ENCODE peak calls at places on chromosome 17, in five cellular contexts. One of them, this sample, is unnamed.

GRCh38 chr17:82120148-82120547 is 22.1 kb upstream of the FASN start:
- DNase-seq in HS-5: no peak
- DNase-seq in GM19239: no peak
- DNase-seq in stimulated activated CD8-positive, alpha-beta memory T cell treated with anti-CD3 and anti-CD28 coated beads, Interleukin-4, amount 100 ng/mL, for 1 hour: no peak
- DNase-seq in RCC 7860: no peak
- DNase-seq in this sample: no peak

GRCh38 chr17:80673152-80673920 is 128.7 kb downstream of the RPTOR start:
- DNase-seq in HS-5: no peak
- DNase-seq in GM19239: no peak
- DNase-seq in stimulated activated CD8-positive, alpha-beta memory T cell treated with anti-CD3 and anti-CD28 coated beads, Interleukin-4, amount 100 ng/mL, for 1 hour: no peak
- DNase-seq in RCC 7860: no peak
- DNase-seq in this sample: no peak

GRCh38 chr17:15782809-15783208 is 50.7 kb downstream of the TBC1D26 start:
- DNase-seq in HS-5: no peak
- DNase-seq in GM19239: no peak
- DNase-seq in stimulated activated CD8-positive, alpha-beta memory T cell treated with anti-CD3 and anti-CD28 coated beads, Interleukin-4, amount 100 ng/mL, for 1 hour: no peak
- DNase-seq in RCC 7860: no peak
- DNase-seq in this sample: no peak

GRCh38 chr17:15917439-15918027 is 27.4 kb upstream of the ADORA2B start:
- DNase-seq in HS-5: no peak
- DNase-seq in GM19239: no peak
- DNase-seq in stimulated activated CD8-positive, alpha-beta memory T cell treated with anti-CD3 and anti-CD28 coated beads, Interleukin-4, amount 100 ng/mL, for 1 hour: no peak
- DNase-seq in RCC 7860: no peak
- DNase-seq in this sample: no peak

GRCh38 chr17:58317421-58318064 is 11.1 kb downstream of the TSPOAP1 start:
- DNase-seq in HS-5: peak
- DNase-seq in GM19239: peak
- DNase-seq in stimulated activated CD8-positive, alpha-beta memory T cell treated with anti-CD3 and anti-CD28 coated beads, Interleukin-4, amount 100 ng/mL, for 1 hour: no peak
- DNase-seq in RCC 7860: peak
- DNase-seq in this sample: peak

GRCh38 chr17:18257268-18257681 is 1.3 kb downstream of the FLII start:
- DNase-seq in HS-5: no peak
- DNase-seq in GM19239: no peak
- DNase-seq in stimulated activated CD8-positive, alpha-beta memory T cell treated with anti-CD3 and anti-CD28 coated beads, Interleukin-4, amount 100 ng/mL, for 1 hour: no peak
- DNase-seq in RCC 7860: peak
- DNase-seq in this sample: no peak

GRCh38 chr17:77640242-77640641 is 318.3 kb upstream of the TNRC6C start:
- DNase-seq in HS-5: no peak
- DNase-seq in GM19239: no peak
- DNase-seq in stimulated activated CD8-positive, alpha-beta memory T cell treated with anti-CD3 and anti-CD28 coated beads, Interleukin-4, amount 100 ng/mL, for 1 hour: no peak
- DNase-seq in RCC 7860: no peak
- DNase-seq in this sample: no peak

GRCh38 chr17:63445571-63446217 is 412 bp downstream of the CYB561 start:
- DNase-seq in HS-5: no peak
- DNase-seq in GM19239: peak
- DNase-seq in stimulated activated CD8-positive, alpha-beta memory T cell treated with anti-CD3 and anti-CD28 coated beads, Interleukin-4, amount 100 ng/mL, for 1 hour: no peak
- DNase-seq in RCC 7860: peak
- DNase-seq in this sample: no peak

GRCh38 chr17:38693700-38694329 is 11.3 kb upstream of the MLLT6 start:
- DNase-seq in HS-5: no peak
- DNase-seq in GM19239: no peak
- DNase-seq in stimulated activated CD8-positive, alpha-beta memory T cell treated with anti-CD3 and anti-CD28 coated beads, Interleukin-4, amount 100 ng/mL, for 1 hour: no peak
- DNase-seq in RCC 7860: no peak
- DNase-seq in this sample: no peak

GRCh38 chr17:66900126-66901010 is 64.1 kb upstream of the CACNG4 start:
- DNase-seq in HS-5: no peak
- DNase-seq in GM19239: no peak
- DNase-seq in stimulated activated CD8-positive, alpha-beta memory T cell treated with anti-CD3 and anti-CD28 coated beads, Interleukin-4, amount 100 ng/mL, for 1 hour: no peak
- DNase-seq in RCC 7860: no peak
- DNase-seq in this sample: no peak